ENCODE peak calls at places on chromosomes 3 and 15, in seven cellular contexts. B is upper lobe of left lung, C is transverse colon, F is ovary, T is stomach, V is tibial nerve, N is GM12878. U is an unnamed sample. For H3K36me3 and H3K4me1, the result is how much of the 10 kb centered on the place peaks cover.

GRCh38 chr15:85582719-85583089 is 202.3 kb downstream of the AKAP13 start:
- DNase-seq in C (peak), F (peak), B (no peak), N (peak), V (peak), T (peak), U (no peak)

GRCh38 chr3:127744875-127745274 is 72.1 kb downstream of the ABTB1 start:
- DNase-seq in T (no peak), N (no peak), B (no peak), F (no peak), C (no peak), V (no peak), U (no peak)

GRCh38 chr3:17634964-17635363 is 107.5 kb downstream of the TBC1D5 start:
- DNase-seq in V (no peak), F (no peak), C (no peak), B (no peak), T (no peak), N (no peak), U (no peak)

GRCh38 chr15:60086676-60087446 is 82.8 kb downstream of the FOXB1 start:
- DNase-seq in B (no peak), C (no peak), T (no peak), F (no peak), V (no peak), N (no peak), U (no peak)

GRCh38 chr15:59976480-59976879 is 27.6 kb upstream of the FOXB1 start:
- DNase-seq in B (no peak), V (no peak), F (no peak), N (peak), C (no peak), T (no peak), U (no peak)

GRCh38 chr3:33798418-33799201 is at the start of gene PDCD6IP:
- DNase-seq in B (peak), C (peak), F (peak), T (peak), N (peak), V (peak), U (peak)

GRCh38 chr3:184733181-184733580 is 21.3 kb upstream of the MAGEF1 start:
- DNase-seq in F (no peak), T (no peak), N (no peak), B (no peak), V (no peak), C (no peak), U (no peak)

GRCh38 chr3:122298239-122298638 is 26.8 kb upstream of the CSTA start:
- DNase-seq in B (no peak), V (no peak), N (peak), F (no peak), C (no peak), T (no peak), U (no peak)

GRCh38 chr15:94503293-94503692 is 271.9 kb downstream of the MCTP2 start:
- DNase-seq in F (no peak), C (no peak), B (no peak), N (no peak), V (no peak), T (no peak), U (no peak)

GRCh38 chr3:171005648-171006047 is 20.9 kb downstream of the SLC2A2 start:
- DNase-seq in V (no peak), B (no peak), N (no peak), T (no peak), C (no peak), F (no peak), U (no peak)

GRCh38 chr3:40083066-40083465 is 226.4 kb upstream of the EIF1B start:
- DNase-seq in B (no peak), V (no peak), F (no peak), T (no peak), C (no peak), N (no peak), U (no peak)

GRCh38 chr3:71376499-71376898 is 207.0 kb downstream of the FOXP1 start:
- DNase-seq in C (no peak), V (no peak), B (no peak), F (no peak), T (no peak), N (no peak), U (no peak)

GRCh38 chr15:58629625-58630024 is 119.9 kb downstream of the ADAM10 start:
- DNase-seq in C (no peak), B (no peak), T (no peak), V (no peak), N (no peak), F (no peak), U (no peak)

GRCh38 chr3:149319750-149320149 is 13.7 kb downstream of the TM4SF18 start:
- DNase-seq in B (no peak), T (no peak), V (no peak), N (no peak), C (no peak), F (no peak), U (no peak)

GRCh38 chr3:17090271-17090992 is 205.7 kb downstream of the PLCL2 start:
- DNase-seq in F (no peak), C (no peak), N (no peak), B (no peak), V (no peak), T (no peak), U (no peak)

GRCh38 chr3:20080956-20081554 is 40.8 kb downstream of the KAT2B start:
- DNase-seq in B (no peak), V (no peak), F (no peak), N (peak), C (peak), T (peak), U (no peak)

GRCh38 chr3:79419222-79419621 is 348.6 kb downstream of the ROBO1 start:
- DNase-seq in B (no peak), V (no peak), T (no peak), N (no peak), F (no peak), C (no peak), U (no peak)

GRCh38 chr3:133440652-133441051 is 40.8 kb downstream of the BFSP2 start:
- DNase-seq in F (no peak), V (no peak), C (no peak), T (no peak), N (no peak), B (no peak), U (no peak)

GRCh38 chr3:50912746-50913145 is 238.0 kb downstream of the DOCK3 start:
- DNase-seq in N (no peak), F (no peak), V (no peak), T (no peak), C (no peak), B (no peak), U (no peak)

DNA sequence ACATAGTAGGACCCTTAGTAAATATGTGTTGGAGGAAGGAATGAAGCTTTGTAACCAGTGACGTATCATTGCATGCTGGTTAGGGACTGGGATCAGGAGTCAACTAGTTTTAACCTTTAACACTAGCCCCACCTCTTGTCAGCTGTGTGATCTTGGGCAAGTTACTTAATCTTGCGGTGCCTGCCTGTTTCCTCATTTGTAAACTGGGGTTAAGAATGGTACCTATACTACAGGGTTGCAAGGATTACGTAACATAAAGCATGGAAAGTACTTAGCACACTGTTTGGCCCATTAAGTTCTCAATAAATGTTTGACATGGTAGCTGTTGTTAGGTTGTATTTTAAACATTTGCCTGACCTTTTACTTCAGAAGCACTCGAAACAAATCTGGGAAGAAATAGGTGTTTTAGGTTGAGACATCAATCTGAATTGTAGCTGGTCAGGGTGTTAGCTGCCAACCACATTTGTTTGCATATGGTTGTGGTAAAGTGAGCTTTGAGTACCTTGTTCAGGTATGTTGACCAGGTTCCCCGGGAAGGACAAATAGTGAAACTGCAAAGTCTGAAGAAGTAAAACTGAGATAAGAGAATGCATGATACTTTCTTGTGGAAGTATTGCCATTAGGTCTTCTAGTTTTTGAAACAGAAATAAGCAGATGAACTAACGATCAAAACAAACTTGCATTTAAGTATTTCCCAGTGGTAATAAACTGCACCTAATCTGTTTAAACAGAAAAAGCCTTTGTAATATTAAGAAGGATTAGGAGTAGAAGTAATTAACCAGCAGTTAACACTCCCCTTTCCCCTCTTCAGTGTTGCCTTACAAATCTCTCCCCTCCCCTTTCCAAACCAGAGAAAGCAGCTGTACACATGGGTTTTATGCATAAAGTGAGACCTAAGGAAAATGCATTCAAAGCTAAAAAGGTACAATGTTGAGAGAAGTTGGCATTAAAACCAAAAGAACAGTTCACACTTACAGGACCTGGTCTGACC is 25.8 kb upstream of the SCAANT1 start:
- DNase-seq in T (peak), B (no peak), C (peak), V (no peak), N (peak), F (no peak), U (no peak)
- H3K36me3 ChIP-seq in T (under half), B (under half), C (under half), V (under half), N (under half), F (under half), U (under half)

GRCh38 chr3:124512881-124513609 is 217.2 kb upstream of the UMPS start:
- DNase-seq in V (no peak), N (no peak), F (no peak), C (no peak), B (no peak), T (peak), U (no peak)
- TF ChIP-seq EP300 in V (no peak), N (no peak), F (no peak), C (no peak), B (no peak), T (no peak), U (no peak)

GRCh38 chr15:64636101-64636500 is 139.3 kb downstream of the RBPMS2 start:
- DNase-seq in N (no peak), F (no peak), C (no peak), T (no peak), V (no peak), B (no peak), U (no peak)

GRCh38 chr15:64635486-64635815 is 139.9 kb downstream of the RBPMS2 start:
- DNase-seq in T (peak), C (no peak), F (peak), N (peak), B (no peak), V (peak), U (no peak)

GRCh38 chr15:64634576-64635485 is 140.6 kb downstream of the RBPMS2 start:
- DNase-seq in F (no peak), T (no peak), V (no peak), C (no peak), B (no peak), N (peak), U (no peak)

GRCh38 chr15:64633332-64633731 is 142.1 kb downstream of the RBPMS2 start:
- DNase-seq in F (no peak), B (no peak), C (no peak), T (no peak), V (no peak), N (no peak), U (no peak)

DNA sequence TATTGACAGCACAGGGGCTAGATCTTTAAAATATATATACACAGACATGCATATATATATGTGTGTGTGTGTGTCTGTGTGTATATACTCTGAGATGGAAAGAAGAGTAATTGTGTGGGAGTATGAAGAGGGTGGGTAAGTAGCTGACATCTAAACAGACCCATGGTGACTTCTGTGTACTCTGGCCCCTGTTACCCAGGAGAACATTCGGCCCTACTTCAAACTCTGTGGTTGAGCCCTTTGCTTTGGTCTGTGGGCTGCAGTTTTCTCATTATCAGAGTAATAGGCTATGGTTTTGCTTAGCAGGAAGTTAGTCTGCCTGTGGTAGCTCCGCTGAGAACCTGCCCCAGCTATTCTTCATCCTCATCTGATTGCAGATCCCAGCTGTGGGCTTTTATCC is 141.4 kb downstream of the RBPMS2 start:
- DNase-seq in F (no peak), T (no peak), V (no peak), C (peak), B (no peak), N (peak), U (no peak)
- H3K4me1 ChIP-seq in F (under half), T (under half), V (under half), C (under half), B (half or more), N (under half), U (under half)

DNA sequence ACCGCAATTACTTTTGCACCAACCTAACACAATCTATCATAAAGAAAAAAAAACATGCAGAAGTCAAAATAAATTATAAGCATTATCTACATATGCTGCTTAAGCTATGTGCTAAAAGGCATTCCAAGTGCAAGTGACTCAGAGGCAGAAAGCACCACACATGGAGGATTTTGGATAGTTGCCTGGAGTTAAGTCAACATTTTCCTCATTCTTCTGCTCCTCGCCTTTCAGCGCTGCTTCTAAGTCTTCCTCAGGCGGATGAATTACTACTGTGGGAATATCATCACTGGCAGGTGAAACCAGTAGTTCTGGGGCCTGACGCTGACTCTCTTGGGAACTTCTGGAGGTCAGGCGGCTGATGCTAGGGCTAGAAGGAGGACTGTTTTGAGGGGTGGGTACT is 53.1 kb downstream of the SLC4A7 start:
- DNase-seq in B (no peak), T (peak), V (peak), C (no peak), N (no peak), F (no peak), U (no peak)
- H3K36me3 ChIP-seq in B (under half), T (under half), V (under half), C (under half), N (under half), F (under half), U (under half)

GRCh38 chr15:66592505-66593218 is 26.9 kb upstream of the LCTL start:
- DNase-seq in B (no peak), T (peak), V (no peak), C (peak), N (no peak), F (no peak), U (no peak)
- TF ChIP-seq EP300 in B (no peak), T (no peak), V (no peak), C (no peak), N (no peak), F (no peak), U (no peak)

GRCh38 chr15:70194266-70194665 is 96.5 kb upstream of the TLE3 start:
- DNase-seq in V (no peak), B (no peak), T (no peak), C (no peak), N (no peak), F (no peak), U (no peak)

GRCh38 chr15:70192041-70192440 is 94.3 kb upstream of the TLE3 start:
- DNase-seq in B (no peak), F (no peak), C (no peak), T (no peak), V (no peak), N (no peak), U (no peak)

GRCh38 chr15:70195171-70195807 is 97.6 kb upstream of the TLE3 start:
- DNase-seq in V (no peak), F (no peak), N (no peak), B (no peak), C (no peak), T (no peak), U (no peak)

GRCh38 chr15:70192490-70192889 is 94.8 kb upstream of the TLE3 start:
- DNase-seq in C (no peak), B (no peak), F (no peak), V (no peak), N (no peak), T (no peak), U (no peak)

GRCh38 chr15:70193734-70194133 is 96.0 kb upstream of the TLE3 start:
- DNase-seq in F (no peak), C (no peak), N (no peak), V (no peak), T (no peak), B (no peak), U (no peak)
- H3K4me1 ChIP-seq in F (under half), C (under half), N (under half), V (under half), T (under half), B (under half), U (under half)

DNA sequence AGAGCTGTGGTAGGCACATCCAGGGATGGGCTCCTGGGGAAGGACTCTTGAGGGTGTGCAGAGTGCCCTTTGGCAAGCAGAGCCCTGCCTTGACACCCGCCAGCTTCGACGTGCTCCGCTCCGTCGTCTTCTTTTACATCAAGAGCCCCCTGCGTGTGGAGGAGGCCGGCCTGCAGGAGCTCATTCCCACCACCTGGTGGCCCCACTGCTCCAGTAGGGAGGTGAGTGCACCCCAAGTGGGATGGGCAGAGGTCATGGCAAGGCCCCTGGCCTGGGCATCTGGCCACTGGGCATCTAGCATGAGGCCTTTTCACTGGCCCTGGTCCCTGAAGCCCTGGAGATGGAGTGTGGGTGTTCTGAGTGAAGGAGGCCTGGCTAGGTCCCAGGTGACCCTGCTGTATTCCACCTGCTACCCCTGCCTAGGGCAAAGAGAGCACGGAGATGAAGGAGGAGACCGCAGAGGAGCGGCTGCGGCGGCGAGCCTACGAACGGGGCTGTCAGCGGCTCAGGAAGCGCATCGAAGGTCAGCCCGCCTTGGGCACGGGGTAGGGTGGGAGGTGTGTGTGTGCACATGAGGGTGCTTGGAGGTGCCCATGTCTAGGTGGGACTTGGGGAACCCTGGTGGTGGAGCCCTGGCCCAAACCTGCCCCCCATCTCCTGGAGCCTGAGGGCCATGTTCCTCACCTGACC is 12.2 kb downstream of the RNF123 start:
- DNase-seq in T (no peak), F (no peak), N (no peak), V (no peak), B (peak), C (no peak), U (no peak)
- H3K36me3 ChIP-seq in T (under half), F (under half), N (under half), V (under half), B (half or more), C (under half), U (under half)

U was measured in esophagus muscularis mucosa.